ENCODE peak calls at places on chromosomes 13 and 19, in nine cellular contexts. H, C, G, I, S, T, E, L and P are unnamed samples.
A peak's percentile ranks its signal among the peaks of the same experiment; 100 is the strongest.

GRCh38 chr13:51502206-51502651 is 49.4 kb upstream of the INTS6 start:
- DNase-seq in H (no peak), C (no peak), G (peak; percentile 65), I (no peak), S (no peak), T (no peak), E (no peak), L (no peak), P (no peak)

GRCh38 chr19:12703056-12703455 is 6.6 kb upstream of the FBXW9 start:
- DNase-seq in H (no peak), C (no peak), G (no peak), I (peak; percentile 94), S (no peak), T (peak; percentile 89), E (no peak), L (no peak), P (no peak)

GRCh38 chr13:28282451-28282850 is 144.1 kb downstream of the PAN3 start:
- DNase-seq in H (no peak), C (no peak), G (peak; percentile 28), I (no peak), S (no peak), T (no peak), E (no peak), L (no peak), P (no peak)

GRCh38 chr19:15508035-15508710 is at the start of gene CYP4F22:
- DNase-seq in H (no peak), C (no peak), G (no peak), I (peak; percentile 27), S (no peak), T (no peak), E (no peak), L (no peak), P (no peak)

GRCh38 chr13:36998624-36999041 is 507 bp downstream of the ALG5 start:
- DNase-seq in H (no peak), C (no peak), G (no peak), I (peak; percentile 47), S (no peak), T (peak; percentile 66), E (peak; percentile 11), L (peak; percentile 79), P (peak; percentile 89)

GRCh38 chr13:103033999-103034398 is 32.2 kb downstream of the SLC10A2 start:
- DNase-seq in H (no peak), C (no peak), G (no peak), I (no peak), S (no peak), T (no peak), E (no peak), L (no peak), P (no peak)

GRCh38 chr19:13181747-13182388 is 31.7 kb downstream of the IER2 start:
- DNase-seq in H (peak; percentile 90), C (peak; percentile 76), G (no peak), I (no peak), S (peak; percentile 78), T (no peak), E (peak; percentile 79), L (no peak), P (peak; percentile 82)

GRCh38 chr19:9622531-9622930 is 1.5 kb upstream of the ZNF561 start:
- DNase-seq in H (no peak), C (no peak), G (no peak), I (no peak), S (peak; percentile 60), T (no peak), E (no peak), L (no peak), P (no peak)

GRCh38 chr13:41502021-41502420 is 44.7 kb downstream of the RGCC start:
- DNase-seq in H (no peak), C (no peak), G (no peak), I (no peak), S (no peak), T (no peak), E (no peak), L (no peak), P (no peak)

GRCh38 chr13:41502676-41503075 is 45.3 kb downstream of the RGCC start:
- DNase-seq in H (no peak), C (no peak), G (peak; percentile 59), I (no peak), S (no peak), T (no peak), E (peak; percentile 52), L (no peak), P (no peak)

GRCh38 chr13:41499452-41499851 is 42.1 kb downstream of the RGCC start:
- DNase-seq in H (no peak), C (no peak), G (no peak), I (no peak), S (no peak), T (no peak), E (no peak), L (no peak), P (no peak)

GRCh38 chr13:41501281-41501680 is 43.9 kb downstream of the RGCC start:
- DNase-seq in H (no peak), C (no peak), G (no peak), I (no peak), S (no peak), T (no peak), E (no peak), L (no peak), P (no peak)

GRCh38 chr13:41500501-41500900 is 43.2 kb downstream of the RGCC start:
- DNase-seq in H (no peak), C (no peak), G (no peak), I (no peak), S (no peak), T (no peak), E (peak; percentile 42), L (no peak), P (no peak)
- H3K4me1 ChIP-seq in H (no peaks in the 10 kb centered on the region), C (peaks cover 3% of the 10 kb centered on the region), G (peaks cover 55% of the 10 kb centered on the region), I (no peaks in the 10 kb centered on the region), S (no peaks in the 10 kb centered on the region), T (no peaks in the 10 kb centered on the region), E (no peaks in the 10 kb centered on the region), L (peaks cover 10% of the 10 kb centered on the region), P (peaks cover 33% of the 10 kb centered on the region)

GRCh38 chr13:42393573-42394360 is 121.8 kb downstream of the AKAP11 start:
- DNase-seq in H (no peak), C (no peak), G (no peak), I (no peak), S (no peak), T (no peak), E (no peak), L (no peak), P (no peak)

GRCh38 chr13:42394361-42395065 is 122.6 kb downstream of the AKAP11 start:
- DNase-seq in H (no peak), C (no peak), G (no peak), I (no peak), S (no peak), T (no peak), E (no peak), L (no peak), P (no peak)

GRCh38 chr13:42395066-42395821 is 123.3 kb downstream of the AKAP11 start:
- DNase-seq in H (no peak), C (no peak), G (no peak), I (no peak), S (no peak), T (no peak), E (no peak), L (no peak), P (no peak)

GRCh38 chr13:42392180-42392579 is 120.2 kb downstream of the AKAP11 start:
- DNase-seq in H (no peak), C (no peak), G (no peak), I (no peak), S (no peak), T (no peak), E (no peak), L (no peak), P (no peak)

DNA sequence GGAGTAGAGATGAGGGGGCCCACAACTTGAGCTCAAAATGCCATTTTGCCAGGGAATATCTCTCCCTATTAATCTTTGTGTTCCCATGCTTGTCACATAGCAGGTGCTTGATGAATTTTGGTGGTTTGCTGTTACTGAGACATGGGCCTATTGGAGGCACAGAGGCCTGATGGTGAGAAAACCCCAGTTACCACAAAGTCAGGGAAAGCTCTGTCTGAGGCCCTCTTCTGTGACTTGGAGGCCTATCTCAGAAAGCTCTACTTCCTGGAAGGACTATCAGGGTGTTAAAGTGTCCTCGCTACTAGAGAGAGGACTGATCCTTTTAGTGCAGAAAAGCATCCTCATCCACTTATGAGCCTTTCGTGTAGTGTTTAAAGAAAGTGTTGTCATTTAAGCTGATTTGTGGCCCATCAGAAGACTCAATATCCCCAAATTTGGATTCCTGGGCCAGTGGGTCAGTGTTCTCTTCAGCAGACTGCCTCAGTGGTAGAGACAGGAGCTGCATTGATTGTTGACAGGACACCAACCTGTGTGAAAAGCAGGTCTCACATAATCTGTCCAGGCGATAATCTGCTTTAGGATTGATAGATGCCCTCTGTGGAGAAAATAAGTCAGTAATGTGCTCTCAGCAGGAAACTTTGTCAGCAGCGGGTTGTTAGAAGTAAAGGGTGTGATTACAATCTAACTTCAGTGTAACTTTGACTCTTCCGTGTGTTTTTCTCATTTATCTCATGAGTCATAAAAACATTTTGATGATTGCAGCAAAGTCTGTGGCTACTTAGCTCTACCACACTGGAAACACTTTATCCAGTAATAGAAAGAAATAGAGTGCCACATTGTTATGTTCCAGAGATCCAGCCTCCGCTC is 121.0 kb downstream of the AKAP11 start:
- DNase-seq in H (no peak), C (no peak), G (no peak), I (no peak), S (no peak), T (no peak), E (no peak), L (no peak), P (no peak)
- TF ChIP-seq POLR2AphosphoS5 in H (no peak), C (no peak), G (no peak), I (no peak), S (no peak), T (no peak), E (no peak), L (no peak), P (no peak)

DNA sequence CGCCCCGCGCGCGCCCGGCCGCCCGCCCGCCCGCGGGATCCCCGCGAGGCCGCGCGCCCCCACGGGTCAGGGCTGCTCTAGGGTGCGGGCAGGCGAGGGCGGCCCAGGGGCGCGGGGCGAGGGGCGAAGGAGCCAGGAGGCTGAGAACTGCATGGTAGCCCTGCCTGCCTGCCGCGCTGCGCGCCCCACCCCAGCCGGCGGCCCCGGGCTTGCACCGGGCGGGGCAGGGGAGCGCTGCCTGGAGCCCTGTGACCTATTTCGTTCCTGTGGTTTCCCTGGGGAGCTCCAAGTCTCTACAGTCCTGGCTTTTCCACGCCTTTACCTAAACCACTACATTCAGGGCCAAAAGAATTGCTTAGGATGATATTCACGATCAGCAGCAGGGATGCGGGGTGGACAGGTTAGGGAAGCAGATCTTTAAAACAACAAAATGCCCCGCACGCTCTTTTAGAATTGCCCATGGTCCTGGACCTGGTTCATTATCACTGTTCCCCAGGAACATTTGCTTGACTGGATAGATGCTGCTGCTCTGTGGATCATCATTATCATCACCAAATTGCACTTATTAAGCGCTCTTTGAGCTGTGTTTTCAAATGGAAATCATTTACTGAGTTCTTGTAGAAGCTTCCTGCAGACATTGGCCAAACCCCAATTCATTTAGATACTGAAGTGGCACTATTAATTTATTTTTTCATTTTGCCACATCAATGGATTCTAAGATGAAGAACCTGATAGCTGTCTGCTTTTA is 423 bp upstream of the GPR12 start:
- DNase-seq in H (no peak), C (no peak), G (no peak), I (peak; percentile 40), S (no peak), T (no peak), E (no peak), L (no peak), P (no peak)
- TF ChIP-seq CTCF in H (no peak), C (no peak), G (no peak), I (no peak), S (no peak), T (no peak), E (no peak), L (no peak), P (no peak)

GRCh38 chr19:47256688-47257410 is 524 bp downstream of the CCDC9 start:
- DNase-seq in H (peak; percentile 100), C (peak; percentile 100), G (peak; percentile 92), I (peak; percentile 100), S (peak; percentile 100), T (peak; percentile 100), E (peak; percentile 100), L (peak; percentile 100), P (peak; percentile 100)

GRCh38 chr19:47260476-47260875 is 4.2 kb downstream of the CCDC9 start:
- DNase-seq in H (no peak), C (no peak), G (no peak), I (no peak), S (no peak), T (no peak), E (no peak), L (no peak), P (peak; percentile 78)

GRCh38 chr19:47257411-47258169 is 1.3 kb downstream of the CCDC9 start:
- DNase-seq in H (peak; percentile 81), C (no peak), G (no peak), I (peak; percentile 92), S (peak; percentile 43), T (no peak), E (no peak), L (no peak), P (peak; percentile 77)

GRCh38 chr19:47258895-47259555 is 2.7 kb downstream of the CCDC9 start:
- DNase-seq in H (no peak), C (no peak), G (no peak), I (no peak), S (no peak), T (no peak), E (no peak), L (no peak), P (peak; percentile 76)

DNA sequence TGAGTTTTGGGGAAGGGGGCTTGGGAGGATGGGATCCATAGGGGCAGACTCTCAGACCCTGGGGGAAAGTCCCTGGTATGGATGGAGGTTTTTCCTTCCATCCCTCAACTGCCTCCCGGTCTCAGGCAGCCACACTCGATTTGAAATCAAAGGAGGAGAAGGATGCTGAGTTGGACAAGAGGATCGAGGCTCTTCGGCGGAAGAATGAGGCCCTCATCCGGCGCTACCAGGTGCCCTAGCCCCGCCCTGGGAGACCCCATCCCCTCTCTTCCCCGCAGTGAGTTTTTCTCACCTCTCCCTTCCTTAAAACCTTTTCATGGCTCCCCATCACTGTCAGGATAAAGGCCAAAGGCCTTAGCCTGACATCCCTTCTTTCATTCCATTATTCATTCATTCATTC is 2.1 kb downstream of the CCDC9 start:
- DNase-seq in H (no peak), C (no peak), G (no peak), I (no peak), S (no peak), T (no peak), E (no peak), L (no peak), P (peak; percentile 76)
- H3K4me1 ChIP-seq in H (peaks cover 26% of the 10 kb centered on the region), C (peaks cover 49% of the 10 kb centered on the region), G (peaks cover 15% of the 10 kb centered on the region), I (peaks cover 10% of the 10 kb centered on the region), S (no peaks in the 10 kb centered on the region), T (peaks cover 7% of the 10 kb centered on the region), E (peaks cover 26% of the 10 kb centered on the region), L (peaks cover 33% of the 10 kb centered on the region), P (peaks cover 64% of the 10 kb centered on the region)